ENCODE peak calls at places on chromosomes 3 and 15, in ten cellular contexts. W is transverse colon; C is NCI-H2029 treated with DMSO at 0.1 percent for 48 hours; D is activated CD4-positive, alpha-beta T cell treated with anti-CD3 and anti-CD28 coated beads for 1 hour; Q is AG09309; T is activated naive CD8-positive, alpha-beta T cell treated with anti-CD3 and anti-CD28 coated beads for 36 hours; B is amniotic epithelial cell; E is activated CD8-positive, alpha-beta T cell treated with anti-CD3 and anti-CD28 coated beads for 36 hours; P is CD8-positive, alpha-beta memory T cell; K is GM12865. O is an unnamed sample.

GRCh38 chr3:41265823-41266273 is 66.5 kb downstream of the CTNNB1 start:
- DNase-seq in B (peak; percentile 89), K (no peak), D (no peak), C (no peak), W (no peak), P (no peak), T (no peak), Q (no peak), E (no peak), O (no peak)

GRCh38 chr3:72997421-72997961 is 880 bp downstream of the PPP4R2 start:
- DNase-seq in C (no peak), W (peak; percentile 18), K (peak; percentile 66), B (peak; percentile 67), P (peak; percentile 50), Q (peak; percentile 25), D (peak; percentile 13), E (peak; percentile 68), T (peak; percentile 16), O (no peak)

GRCh38 chr3:136787226-136787793 is 31.6 kb upstream of the SLC35G2 start:
- DNase-seq in Q (no peak), T (peak; percentile 9), C (no peak), P (peak; percentile 52), W (peak; percentile 18), E (peak; percentile 46), K (peak; percentile 67), D (peak; percentile 9), B (peak; percentile 42), O (peak; percentile 60)

GRCh38 chr15:71812966-71813722 is 2.8 kb downstream of the NR2E3 start:
- DNase-seq in T (no peak), C (no peak), D (no peak), W (no peak), E (no peak), B (no peak), P (no peak), K (no peak), Q (no peak), O (no peak)

GRCh38 chr15:53072077-53072476 is 281.9 kb upstream of the ONECUT1 start:
- DNase-seq in W (peak; percentile 61), P (no peak), Q (no peak), B (peak; percentile 21), E (peak; percentile 38), D (no peak), K (peak; percentile 31), C (peak; percentile 41), T (peak; percentile 0), O (peak; percentile 69)

GRCh38 chr3:46298871-46299607 is 54.9 kb upstream of the CCR2 start:
- DNase-seq in W (no peak), K (peak; percentile 87), D (no peak), P (no peak), Q (no peak), T (peak; percentile 59), C (no peak), E (peak; percentile 73), B (no peak), O (no peak)

GRCh38 chr3:140850210-140850955 is 91.3 kb upstream of the SLC25A36 start:
- DNase-seq in W (no peak), Q (no peak), P (no peak), C (no peak), K (no peak), B (no peak), T (no peak), D (no peak), E (no peak), O (no peak)

GRCh38 chr15:74633781-74634180 is 18.1 kb downstream of the CLK3 start:
- DNase-seq in B (no peak), E (peak; percentile 25), P (no peak), W (no peak), Q (no peak), D (no peak), K (no peak), C (no peak), T (no peak), O (no peak)

GRCh38 chr3:156416846-156417581 is 137.9 kb downstream of the SSR3 start:
- DNase-seq in B (peak; percentile 21), D (no peak), P (no peak), T (no peak), W (no peak), E (no peak), Q (no peak), C (no peak), K (peak; percentile 46), O (no peak)

GRCh38 chr3:13022348-13023250 is 50.6 kb downstream of the IQSEC1 start:
- DNase-seq in D (no peak), B (peak; percentile 67), C (no peak), K (peak; percentile 58), T (no peak), Q (peak; percentile 23), W (no peak), E (no peak), P (peak; percentile 37), O (no peak)

GRCh38 chr3:58588030-58588614 is 10.9 kb upstream of the FAM107A start:
- DNase-seq in E (peak; percentile 19), B (peak; percentile 43), D (no peak), Q (no peak), C (no peak), P (no peak), K (peak; percentile 5), W (no peak), T (no peak), O (no peak)

GRCh38 chr3:45240292-45240691 is 14.2 kb upstream of the TMEM158 start:
- DNase-seq in C (no peak), K (no peak), W (no peak), B (no peak), D (no peak), T (no peak), E (no peak), P (no peak), Q (no peak), O (no peak)

GRCh38 chr3:62416109-62416508 is 42.8 kb upstream of the FEZF2 start:
- DNase-seq in Q (no peak), D (no peak), W (no peak), T (no peak), P (no peak), B (no peak), C (no peak), K (no peak), E (no peak), O (no peak)

GRCh38 chr15:28960979-28961378 is 75.2 kb downstream of the APBA2 start:
- DNase-seq in C (no peak), W (no peak), T (no peak), K (no peak), B (peak; percentile 96), P (no peak), Q (peak; percentile 21), D (no peak), E (no peak), O (no peak)

GRCh38 chr3:30578479-30578878 is 27.9 kb upstream of the TGFBR2 start:
- DNase-seq in Q (peak; percentile 97), B (peak; percentile 94), D (no peak), W (peak; percentile 50), T (no peak), K (peak; percentile 12), C (no peak), E (no peak), P (no peak), O (peak; percentile 54)

GRCh38 chr3:53796161-53796560 is 50.1 kb downstream of the CHDH start:
- DNase-seq in Q (no peak), K (no peak), W (peak; percentile 31), T (no peak), P (no peak), D (no peak), B (no peak), C (no peak), E (no peak), O (no peak)

GRCh38 chr3:99484871-99485270 is 153.5 kb upstream of the COL8A1 start:
- DNase-seq in T (no peak), D (no peak), E (no peak), B (peak; percentile 59), W (no peak), C (no peak), K (no peak), P (no peak), Q (no peak), O (no peak)

GRCh38 chr3:65851827-65852226 is 186.9 kb downstream of the MAGI1 start:
- DNase-seq in D (no peak), W (no peak), Q (no peak), T (no peak), B (peak; percentile 77), E (no peak), P (no peak), C (no peak), K (no peak), O (no peak)

GRCh38 chr15:82056900-82057825 is 11.3 kb upstream of the MEX3B start:
- DNase-seq in C (no peak), Q (no peak), T (no peak), D (no peak), E (no peak), B (no peak), K (no peak), W (no peak), P (no peak), O (no peak)

GRCh38 chr15:36896949-36897348 is 203.4 kb downstream of the MEIS2 start:
- DNase-seq in D (no peak), W (no peak), T (no peak), B (peak; percentile 60), K (no peak), Q (no peak), E (no peak), C (no peak), P (no peak), O (no peak)

GRCh38 chr3:60417590-60417989 is 833.7 kb downstream of the FHIT start:
- DNase-seq in C (no peak), W (no peak), B (no peak), T (no peak), Q (no peak), D (no peak), E (no peak), P (no peak), K (no peak), O (no peak)

GRCh38 chr3:13495351-13495813 is 15.3 kb downstream of the HDAC11 start:
- DNase-seq in P (no peak), B (no peak), K (no peak), D (no peak), T (no peak), Q (no peak), E (no peak), W (no peak), C (no peak), O (no peak)

GRCh38 chr15:45457641-45458539 is 64.7 kb downstream of the SLC30A4 start:
- DNase-seq in Q (peak; percentile 32), P (peak; percentile 78), E (peak; percentile 88), D (peak; percentile 49), K (peak; percentile 87), B (peak; percentile 64), W (peak; percentile 79), C (peak; percentile 55), T (peak; percentile 62), O (peak; percentile 65)

GRCh38 chr15:64915518-64916227 is 4.0 kb downstream of the ANKDD1A start:
- DNase-seq in C (no peak), P (peak; percentile 30), B (no peak), D (no peak), E (no peak), W (no peak), K (no peak), T (no peak), Q (no peak), O (no peak)

GRCh38 chr3:195087321-195087720 is 183.6 kb downstream of the XXYLT1 start:
- DNase-seq in W (no peak), Q (no peak), D (no peak), K (no peak), T (no peak), E (no peak), C (no peak), B (no peak), P (peak; percentile 25), O (no peak)

GRCh38 chr15:51768018-51768417 is 16.6 kb downstream of the TMOD2 start:
- DNase-seq in B (no peak), K (no peak), P (no peak), D (no peak), C (no peak), Q (no peak), W (no peak), T (no peak), E (peak; percentile 25), O (no peak)

O was measured in left lobe of liver.